ENCODE peak calls at places on chromosomes 3 and 15, in five cellular contexts. W, L, F, T and U are unnamed samples. For H3K9me3, the result is how much of the 10 kb centered on the place peaks cover.

GRCh38 chr3:128072454-128073184 is 20.4 kb downstream of the SEC61A1 start:
- DNase-seq in W (no peak), L (no peak), F (no peak), T (no peak), U (no peak)

GRCh38 chr3:190807719-190808375 is 54.6 kb downstream of the GMNC start:
- DNase-seq in W (peak), L (peak), F (peak), T (no peak), U (no peak)

GRCh38 chr3:16884084-16884747 is 539 bp upstream of the PLCL2 start:
- DNase-seq in W (peak), L (peak), F (peak), T (peak), U (peak)

GRCh38 chr3:181906338-181906737 is 194.6 kb downstream of the SOX2 start:
- DNase-seq in W (no peak), L (no peak), F (no peak), T (no peak), U (no peak)

GRCh38 chr3:150723946-150724345 is 20.2 kb upstream of the ERICH6 start:
- DNase-seq in W (no peak), L (no peak), F (no peak), T (no peak), U (no peak)

GRCh38 chr3:64103131-64103530 is 79.8 kb upstream of the PSMD6 start:
- DNase-seq in W (no peak), L (peak), F (no peak), T (no peak), U (no peak)

GRCh38 chr15:45657769-45658545 is 23.1 kb downstream of the SQOR start:
- DNase-seq in W (no peak), L (no peak), F (no peak), T (no peak), U (no peak)

GRCh38 chr3:38730281-38730680 is 80.8 kb upstream of the SCN5A start:
- DNase-seq in W (no peak), L (peak), F (no peak), T (no peak), U (no peak)

GRCh38 chr15:69555080-69555479 is 102.5 kb downstream of the RPLP1 start:
- DNase-seq in W (no peak), L (no peak), F (no peak), T (no peak), U (no peak)

GRCh38 chr3:164533275-164533674 is 545.0 kb downstream of the SI start:
- DNase-seq in W (no peak), L (no peak), F (no peak), T (no peak), U (no peak)

DNA sequence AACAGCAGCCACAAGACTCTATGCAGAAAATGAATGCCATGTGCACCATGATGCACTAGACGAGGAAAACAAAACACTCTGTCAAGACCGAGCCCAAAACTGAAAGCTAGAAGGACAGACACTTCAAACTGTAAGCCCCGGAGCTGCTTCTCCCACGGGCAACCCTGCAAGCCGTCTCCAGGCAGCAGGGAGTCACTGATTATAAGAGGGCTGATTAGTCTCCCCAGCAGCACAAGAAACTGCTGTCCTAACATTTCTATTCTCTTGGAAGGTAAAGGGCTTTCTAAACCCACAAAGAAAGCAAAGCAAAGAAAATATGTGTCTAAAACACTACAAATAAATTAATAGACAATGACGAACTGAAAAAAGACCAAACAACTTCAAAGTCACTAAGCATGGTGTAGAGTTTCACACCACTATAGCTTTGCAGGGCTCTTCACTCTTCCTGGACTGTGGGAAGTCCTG is 15.5 kb downstream of the TBC1D2B start:
- DNase-seq in W (peak), L (peak), F (no peak), T (no peak), U (no peak)
- H3K4me3 ChIP-seq in W (no peak), L (no peak), F (peak), T (peak), U (peak)

DNA sequence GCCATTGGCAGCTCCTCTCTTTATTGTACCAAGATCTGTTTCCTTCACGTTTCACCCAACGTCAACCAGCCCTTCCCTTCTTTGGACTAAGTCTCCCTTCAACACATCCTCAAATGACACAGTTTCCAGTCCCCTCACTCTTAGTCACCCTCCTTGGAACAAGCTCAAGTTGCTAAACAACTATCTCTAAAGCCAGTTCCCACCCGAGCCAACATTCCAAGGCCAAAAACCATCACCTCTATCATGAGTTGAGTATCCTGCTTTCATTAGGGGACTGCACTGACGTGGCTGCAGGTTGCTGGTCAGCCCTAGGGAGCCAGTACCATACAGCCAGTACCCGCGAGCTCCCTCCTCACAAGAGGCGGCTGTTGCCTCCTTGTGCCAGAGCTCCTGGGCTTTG is 73.8 kb downstream of the LIPC start:
- DNase-seq in W (no peak), L (peak), F (no peak), T (no peak), U (no peak)
- H3K9me3 ChIP-seq in W (under half), L (under half), F (under half), T (under half), U (under half)

GRCh38 chr3:59753805-59754204 is 704.0 kb upstream of the CFAP20DC start:
- DNase-seq in W (no peak), L (no peak), F (no peak), T (no peak), U (no peak)

GRCh38 chr3:59752925-59753324 is 703.1 kb upstream of the CFAP20DC start:
- DNase-seq in W (no peak), L (no peak), F (no peak), T (no peak), U (no peak)

GRCh38 chr3:59749291-59749690 is 699.5 kb upstream of the CFAP20DC start:
- DNase-seq in W (no peak), L (no peak), F (no peak), T (no peak), U (no peak)

GRCh38 chr3:59751606-59752005 is 701.8 kb upstream of the CFAP20DC start:
- DNase-seq in W (no peak), L (no peak), F (no peak), T (no peak), U (no peak)

GRCh38 chr3:59750391-59750790 is 700.6 kb upstream of the CFAP20DC start:
- DNase-seq in W (no peak), L (no peak), F (no peak), T (no peak), U (no peak)
- H3K4me3 ChIP-seq in W (no peak), L (no peak), F (no peak), T (no peak), U (no peak)

GRCh38 chr15:27336676-27337075 is 365.7 kb downstream of the GABRG3 start:
- DNase-seq in W (no peak), L (no peak), F (no peak), T (no peak), U (no peak)
- H3K9me3 ChIP-seq in W (under half), L (under half), F (under half), T (under half), U (under half)

GRCh38 chr3:122578110-122578740 is 775 bp downstream of the PARP15 start:
- DNase-seq in W (no peak), L (no peak), F (no peak), T (no peak), U (no peak)
- H3K4me3 ChIP-seq in W (no peak), L (peak), F (peak), T (peak), U (no peak)

GRCh38 chr15:73760330-73760729 is 7.2 kb upstream of the INSYN1 start:
- DNase-seq in W (no peak), L (no peak), F (no peak), T (no peak), U (no peak)
- H3K9me3 ChIP-seq in W (under half), L (under half), F (under half), T (under half), U (under half)

GRCh38 chr15:77400258-77400657 is 19.6 kb downstream of the PEAK1 start:
- DNase-seq in W (no peak), L (no peak), F (no peak), T (no peak), U (no peak)

GRCh38 chr15:77398927-77399326 is 21.0 kb downstream of the PEAK1 start:
- DNase-seq in W (no peak), L (no peak), F (no peak), T (no peak), U (no peak)

GRCh38 chr15:77406846-77407245 is 13.1 kb downstream of the PEAK1 start:
- DNase-seq in W (no peak), L (no peak), F (no peak), T (no peak), U (no peak)

DNA sequence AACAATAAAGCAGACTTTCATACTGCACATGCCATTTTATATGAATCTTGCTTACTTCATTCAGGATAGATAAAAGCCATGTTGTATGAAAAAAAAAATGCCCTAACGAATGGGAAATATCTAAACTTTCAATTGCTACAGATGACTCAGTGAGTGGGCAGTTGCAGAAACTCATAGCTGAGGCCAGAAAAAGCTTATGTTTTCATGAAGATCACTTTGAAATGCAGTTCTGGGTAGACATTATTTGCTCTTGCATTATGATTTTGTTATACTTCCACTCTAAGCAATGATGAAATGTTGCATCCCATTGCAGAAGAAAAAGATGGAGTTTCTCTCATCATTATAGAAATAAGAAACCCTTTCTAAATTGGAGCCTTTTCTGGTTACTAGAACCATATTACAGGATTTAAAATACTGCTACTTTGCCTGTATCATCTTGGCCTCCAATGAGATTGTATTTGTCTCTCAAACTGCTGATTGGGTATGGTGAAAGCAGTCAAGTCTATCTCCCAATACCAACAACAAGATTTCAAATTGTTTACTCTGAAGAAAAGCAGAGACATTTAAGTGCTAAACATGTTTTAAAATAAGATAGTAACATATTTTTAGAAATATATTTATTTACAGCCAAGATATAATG is 17.0 kb downstream of the PEAK1 start:
- DNase-seq in W (no peak), L (peak), F (no peak), T (no peak), U (no peak)
- H3K4me3 ChIP-seq in W (no peak), L (no peak), F (no peak), T (no peak), U (no peak)

GRCh38 chr3:185640308-185640707 is 54.2 kb downstream of the SENP2 start:
- DNase-seq in W (no peak), L (no peak), F (no peak), T (no peak), U (no peak)
- H3K9me3 ChIP-seq in W (under half), L (under half), F (under half), T (under half), U (under half)